ENCODE peak calls at places on chromosomes 3 and 15, in eight cellular contexts. S, O, Q, L, G, V, T and M are unnamed samples.

GRCh38 chr3:81864273-81864672 is 102.8 kb upstream of the GBE1 start:
- ATAC-seq in S (no peak), O (no peak), Q (no peak), L (peak; percentile 30), G (no peak), V (no peak), T (no peak), M (no peak)

GRCh38 chr3:27963519-27963918 is 241.4 kb upstream of the EOMES start:
- ATAC-seq in S (no peak), O (no peak), Q (no peak), L (no peak), G (peak; percentile 52), V (peak; percentile 23), T (no peak), M (no peak)

GRCh38 chr15:48427960-48428547 is 96.8 kb downstream of the DUT start:
- ATAC-seq in S (no peak), O (no peak), Q (no peak), L (no peak), G (no peak), V (no peak), T (no peak), M (no peak)

GRCh38 chr3:115617573-115617972 is 5.7 kb upstream of the GAP43 start:
- ATAC-seq in S (no peak), O (no peak), Q (no peak), L (no peak), G (peak; percentile 58), V (no peak), T (no peak), M (no peak)

GRCh38 chr3:50410185-50410584 is 50.9 kb upstream of the TMEM115 start:
- ATAC-seq in S (no peak), O (no peak), Q (no peak), L (no peak), G (peak; percentile 50), V (no peak), T (no peak), M (no peak)

GRCh38 chr3:74167926-74168325 is 446.5 kb downstream of the CNTN3 start:
- ATAC-seq in S (no peak), O (no peak), Q (no peak), L (no peak), G (no peak), V (no peak), T (no peak), M (no peak)

GRCh38 chr3:152858170-152858800 is 23.4 kb downstream of the P2RY1 start:
- ATAC-seq in S (peak; percentile 30), O (no peak), Q (no peak), L (peak; percentile 45), G (no peak), V (no peak), T (no peak), M (no peak)

GRCh38 chr3:157520485-157521184 is 17.4 kb upstream of the VEPH1 start:
- ATAC-seq in S (no peak), O (no peak), Q (no peak), L (peak; percentile 52), G (no peak), V (no peak), T (no peak), M (no peak)

GRCh38 chr3:24454393-24454792 is 40.3 kb downstream of the THRB start:
- ATAC-seq in S (no peak), O (no peak), Q (no peak), L (no peak), G (no peak), V (no peak), T (no peak), M (no peak)

GRCh38 chr3:3296858-3297430 is 117.5 kb upstream of the CRBN start:
- ATAC-seq in S (no peak), O (no peak), Q (no peak), L (no peak), G (peak; percentile 81), V (no peak), T (no peak), M (no peak)

GRCh38 chr3:98012974-98013373 is 22.1 kb downstream of the GABRR3 start:
- ATAC-seq in S (peak; percentile 65), O (no peak), Q (no peak), L (no peak), G (no peak), V (no peak), T (no peak), M (no peak)

GRCh38 chr15:33094336-33094735 is 100.2 kb downstream of the FMN1 start:
- ATAC-seq in S (no peak), O (no peak), Q (no peak), L (peak; percentile 78), G (no peak), V (no peak), T (no peak), M (no peak)

GRCh38 chr15:25658560-25658959 is 204.6 kb downstream of the ATP10A start:
- ATAC-seq in S (no peak), O (no peak), Q (no peak), L (no peak), G (no peak), V (no peak), T (no peak), M (no peak)

GRCh38 chr15:31399544-31400171 is 73.0 kb downstream of the KLF13 start:
- ATAC-seq in S (no peak), O (no peak), Q (no peak), L (no peak), G (peak; percentile 84), V (peak; percentile 81), T (peak; percentile 25), M (peak; percentile 31)

GRCh38 chr3:188262913-188263683 is 109.1 kb downstream of the LPP start:
- ATAC-seq in S (peak; percentile 51), O (no peak), Q (no peak), L (peak; percentile 88), G (no peak), V (no peak), T (peak; percentile 74), M (no peak)

GRCh38 chr15:36315649-36316048 is 263.8 kb upstream of the CDIN1 start:
- ATAC-seq in S (no peak), O (no peak), Q (no peak), L (no peak), G (no peak), V (no peak), T (no peak), M (no peak)

GRCh38 chr3:192825191-192825590 is 92.5 kb downstream of the MB21D2 start:
- ATAC-seq in S (peak; percentile 29), O (no peak), Q (no peak), L (peak; percentile 39), G (no peak), V (no peak), T (no peak), M (no peak)

GRCh38 chr3:195209083-195209835 is 61.7 kb downstream of the XXYLT1 start:
- ATAC-seq in S (peak; percentile 9), O (no peak), Q (peak; percentile 16), L (peak; percentile 55), G (no peak), V (no peak), T (peak; percentile 38), M (no peak)

GRCh38 chr3:124572851-124573405 is 157.3 kb upstream of the UMPS start:
- ATAC-seq in S (no peak), O (no peak), Q (no peak), L (no peak), G (no peak), V (no peak), T (no peak), M (no peak)

GRCh38 chr3:196142674-196142988 is 60.7 kb upstream of the TFRC start:
- ATAC-seq in S (no peak), O (no peak), Q (peak; percentile 27), L (no peak), G (no peak), V (no peak), T (peak; percentile 36), M (no peak)

GRCh38 chr3:101217458-101217849 is 102.9 kb downstream of the IMPG2 start:
- ATAC-seq in S (no peak), O (no peak), Q (no peak), L (no peak), G (no peak), V (peak; percentile 63), T (no peak), M (peak; percentile 46)

GRCh38 chr3:122084795-122085194 is 29.6 kb downstream of the CD86 start:
- ATAC-seq in S (no peak), O (no peak), Q (no peak), L (no peak), G (no peak), V (no peak), T (no peak), M (no peak)

GRCh38 chr3:102129774-102130608 is 280.7 kb downstream of the NFKBIZ start:
- ATAC-seq in S (peak; percentile 84), O (no peak), Q (no peak), L (peak; percentile 84), G (peak; percentile 64), V (no peak), T (peak; percentile 91), M (peak; percentile 47)

GRCh38 chr15:78012643-78013077 is 64.9 kb downstream of the TBC1D2B start:
- ATAC-seq in S (peak; percentile 84), O (no peak), Q (no peak), L (no peak), G (no peak), V (no peak), T (peak; percentile 63), M (no peak)

GRCh38 chr15:85401108-85401765 is 20.8 kb downstream of the AKAP13 start:
- ATAC-seq in S (no peak), O (no peak), Q (no peak), L (no peak), G (peak; percentile 31), V (peak; percentile 76), T (no peak), M (peak; percentile 77)

GRCh38 chr15:99722406-99722805 is 10.8 kb downstream of the LYSMD4 start:
- ATAC-seq in S (no peak), O (no peak), Q (no peak), L (no peak), G (no peak), V (no peak), T (no peak), M (no peak)

GRCh38 chr3:132283440-132283839 is 33.8 kb upstream of the ACP3 start:
- ATAC-seq in S (peak; percentile 80), O (no peak), Q (no peak), L (peak; percentile 84), G (no peak), V (peak; percentile 47), T (peak; percentile 26), M (peak; percentile 47)

GRCh38 chr15:64284037-64284436 is 71.9 kb downstream of the CSNK1G1 start:
- ATAC-seq in S (peak; percentile 30), O (no peak), Q (no peak), L (peak; percentile 20), G (no peak), V (no peak), T (no peak), M (no peak)

GRCh38 chr3:133246119-133246518 is 153.7 kb upstream of the BFSP2 start:
- ATAC-seq in S (no peak), O (no peak), Q (no peak), L (peak; percentile 56), G (no peak), V (no peak), T (no peak), M (no peak)

GRCh38 chr3:4520013-4520881 is 27.1 kb downstream of the ITPR1 start:
- ATAC-seq in S (peak; percentile 20), O (no peak), Q (peak; percentile 66), L (no peak), G (no peak), V (no peak), T (no peak), M (no peak)

GRCh38 chr3:101950510-101950909 is 101.2 kb downstream of the NFKBIZ start:
- ATAC-seq in S (peak; percentile 49), O (no peak), Q (no peak), L (peak; percentile 75), G (peak; percentile 90), V (peak; percentile 92), T (peak; percentile 73), M (peak; percentile 83)

GRCh38 chr15:49242820-49243219 is 72.8 kb downstream of the GALK2 start:
- ATAC-seq in S (peak; percentile 38), O (no peak), Q (peak; percentile 84), L (no peak), G (no peak), V (no peak), T (no peak), M (no peak)

GRCh38 chr3:53815067-53815466 is 31.2 kb downstream of the CHDH start:
- ATAC-seq in S (no peak), O (no peak), Q (no peak), L (no peak), G (no peak), V (no peak), T (no peak), M (no peak)

GRCh38 chr15:62125763-62126162 is 39.3 kb downstream of the C2CD4B start:
- ATAC-seq in S (peak; percentile 83), O (no peak), Q (peak; percentile 86), L (peak; percentile 72), G (no peak), V (no peak), T (peak; percentile 55), M (no peak)